ENCODE peak calls at places on chromosomes 4 and X, in four cellular contexts. V is stomach, X is mucosa of descending colon, S is heart left ventricle. Q is an unnamed sample. For H3K4me1, the result is how much of the 10 kb centered on the place peaks cover.

GRCh38 chr4:94578195-94578594 is 126.5 kb downstream of the PDLIM5 start:
- DNase-seq in V (no peak), X (no peak), S (no peak), Q (no peak)

GRCh38 chr4:83606435-83606834 is 70.5 kb downstream of the GPAT3 start:
- DNase-seq in V (no peak), X (no peak), S (no peak), Q (no peak)

GRCh38 chr4:75502671-75503070 is 11.5 kb downstream of the RCHY1 start:
- DNase-seq in V (no peak), X (no peak), S (no peak), Q (no peak)

GRCh38 chr4:151700566-151701316 is 60.1 kb downstream of the GATB start:
- DNase-seq in V (no peak), X (no peak), S (no peak), Q (no peak)

GRCh38 chr4:161554372-161554990 is 609.3 kb downstream of the FSTL5 start:
- DNase-seq in V (no peak), X (no peak), S (no peak), Q (no peak)

GRCh38 chr4:189002475-189002874 is 863.2 kb downstream of the TRIML1 start:
- DNase-seq in V (no peak), X (no peak), S (no peak), Q (peak)

GRCh38 chr4:67933038-67933437 is 30.3 kb downstream of the TMPRSS11A start:
- DNase-seq in V (no peak), X (no peak), S (no peak), Q (no peak)

GRCh38 chr4:178063568-178063967 is 621.3 kb upstream of the AGA start:
- DNase-seq in V (no peak), X (no peak), S (no peak), Q (no peak)

GRCh38 chrX:27598312-27598711 is 8.2 kb downstream of the DCAF8L2 start:
- DNase-seq in V (peak), X (peak), S (no peak), Q (peak)

GRCh38 chr4:149291463-149291862 is 524.2 kb downstream of the IQCM start:
- DNase-seq in V (no peak), X (peak), S (peak), Q (no peak)

GRCh38 chrX:45775462-45775861 is 574.8 kb upstream of the DIPK2B start:
- DNase-seq in V (no peak), X (no peak), S (no peak), Q (no peak)

GRCh38 chrX:41472231-41472815 is 25.2 kb downstream of the NYX start:
- DNase-seq in V (no peak), X (no peak), S (no peak), Q (no peak)

GRCh38 chr4:76449362-76449767 is 14.3 kb downstream of the SHROOM3 start:
- DNase-seq in V (no peak), X (no peak), S (no peak), Q (no peak)

GRCh38 chrX:42247241-42247640 is 323.9 kb upstream of the CASK start:
- DNase-seq in V (no peak), X (no peak), S (no peak), Q (no peak)

GRCh38 chrX:71103110-71103983 is 3.2 kb downstream of the CXorf65 start:
- DNase-seq in V (peak), X (peak), S (peak), Q (no peak)

GRCh38 chr4:29970626-29971025 is 749.5 kb upstream of the PCDH7 start:
- DNase-seq in V (no peak), X (no peak), S (no peak), Q (peak)

GRCh38 chr4:17786567-17786966 is 5.1 kb upstream of the FAM184B start:
- DNase-seq in V (no peak), X (no peak), S (no peak), Q (no peak)

GRCh38 chrX:53429755-53430154 is 4.4 kb downstream of the HSD17B10 start:
- DNase-seq in V (no peak), X (no peak), S (no peak), Q (no peak)

GRCh38 chr4:3801931-3802550 is 35.9 kb downstream of the ADRA2C start:
- DNase-seq in V (no peak), X (no peak), S (no peak), Q (no peak)

GRCh38 chrX:136495043-136495442 is 2.3 kb upstream of the HTATSF1 start:
- DNase-seq in V (no peak), X (no peak), S (no peak), Q (no peak)

GRCh38 chr4:102535398-102536082 is 34.4 kb downstream of the NFKB1 start:
- DNase-seq in V (no peak), X (no peak), S (no peak), Q (no peak)

GRCh38 chr4:83320548-83320947 is 14.1 kb downstream of the HPSE start:
- DNase-seq in V (peak), X (peak), S (peak), Q (peak)

GRCh38 chr4:40731792-40732245 is 17.9 kb upstream of the NSUN7 start:
- DNase-seq in V (peak), X (peak), S (peak), Q (peak)

GRCh38 chr4:153465922-153466636 is at the start of gene TMEM131L:
- DNase-seq in V (peak), X (peak), S (peak), Q (peak)
- H3K4me1 ChIP-seq in V (under half), X (under half), S (under half), Q (under half)

GRCh38 chrX:7090506-7091095 is 56.9 kb upstream of the STS start:
- DNase-seq in V (no peak), X (no peak), S (no peak), Q (no peak)
- H3K4me1 ChIP-seq in V (under half), X (under half), S (under half), Q (under half)

GRCh38 chr4:153781280-153781679 is 7.6 kb downstream of the SFRP2 start:
- DNase-seq in V (no peak), X (no peak), S (no peak), Q (no peak)

GRCh38 chr4:153780876-153781275 is 8.0 kb downstream of the SFRP2 start:
- DNase-seq in V (no peak), X (no peak), S (no peak), Q (no peak)

GRCh38 chr4:153781717-153782416 is 7.0 kb downstream of the SFRP2 start:
- DNase-seq in V (no peak), X (no peak), S (no peak), Q (no peak)

GRCh38 chr4:153784300-153784699 is 4.6 kb downstream of the SFRP2 start:
- DNase-seq in V (no peak), X (no peak), S (no peak), Q (no peak)

GRCh38 chr4:153782567-153782966 is 6.3 kb downstream of the SFRP2 start:
- DNase-seq in V (no peak), X (no peak), S (no peak), Q (no peak)
- H3K4me1 ChIP-seq in V (under half), X (under half), S (under half), Q (under half)

GRCh38 chrX:40202456-40202855 is 104.7 kb upstream of the BCOR start:
- DNase-seq in V (no peak), X (no peak), S (no peak), Q (no peak)

GRCh38 chrX:40205471-40205870 is 107.7 kb upstream of the BCOR start:
- DNase-seq in V (no peak), X (no peak), S (no peak), Q (no peak)

GRCh38 chrX:40199704-40200103 is 101.9 kb upstream of the BCOR start:
- DNase-seq in V (no peak), X (no peak), S (no peak), Q (no peak)

GRCh38 chrX:40197071-40197470 is 99.3 kb upstream of the BCOR start:
- DNase-seq in V (no peak), X (no peak), S (no peak), Q (no peak)

DNA sequence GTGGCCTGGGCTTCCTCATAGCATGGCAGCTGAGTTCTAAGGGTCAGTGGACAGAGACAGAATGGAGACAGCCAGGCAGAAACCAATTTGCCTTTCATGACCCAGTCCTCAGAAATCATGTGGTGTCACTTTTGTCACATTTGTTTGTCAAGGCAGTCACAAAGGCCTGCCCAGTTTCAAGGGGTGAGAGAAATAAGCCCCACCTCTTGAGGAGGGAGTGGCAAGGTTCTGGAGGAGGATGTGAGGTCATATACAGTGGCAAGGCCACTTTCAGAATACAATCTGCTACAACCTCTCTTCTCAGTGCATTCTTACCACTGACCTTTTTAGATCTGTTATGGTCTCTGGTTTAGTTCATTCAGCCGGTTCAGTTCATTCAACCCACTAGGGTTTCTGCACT is 103.7 kb upstream of the BCOR start:
- DNase-seq in V (no peak), X (no peak), S (no peak), Q (no peak)
- H3K4me1 ChIP-seq in V (under half), X (under half), S (under half), Q (under half)

GRCh38 chr4:153537493-153537960 is 71.4 kb downstream of the TMEM131L start:
- DNase-seq in V (no peak), X (no peak), S (no peak), Q (no peak)
- H3K4me1 ChIP-seq in V (under half), X (under half), S (under half), Q (under half)

Q was measured in testis.